ENCODE peak calls at places on chromosomes 16 and 17, in four cellular contexts. D, Q, Y and K are unnamed samples.

GRCh38 chr16:17082126-17082882 is 388.5 kb downstream of the XYLT1 start:
- DNase-seq in Q (no peak), D (peak; percentile 32), Y (peak; percentile 68), K (no peak)

GRCh38 chr17:17693253-17693954 is 12.1 kb downstream of the RAI1 start:
- DNase-seq in Q (peak; percentile 88), Y (no peak), D (no peak), K (no peak)

GRCh38 chr17:55177914-55178217 is 86.9 kb upstream of the HLF start:
- DNase-seq in D (no peak), Q (no peak), Y (no peak), K (no peak)

GRCh38 chr16:58299757-58300349 is 5.0 kb upstream of the PRSS54 start:
- DNase-seq in D (peak; percentile 50), Q (peak; percentile 26), Y (peak; percentile 38), K (no peak)

GRCh38 chr17:79461041-79461440 is 149.8 kb downstream of the RBFOX3 start:
- DNase-seq in Q (no peak), D (no peak), Y (no peak), K (no peak)

GRCh38 chr16:87062569-87063442 is 254.4 kb downstream of the C16orf95 start:
- DNase-seq in Y (no peak), Q (peak; percentile 49), D (peak; percentile 81), K (no peak)

GRCh38 chr17:78125976-78126894 is 2.3 kb downstream of the TMC6 start:
- DNase-seq in Y (no peak), Q (no peak), D (no peak), K (no peak)

GRCh38 chr16:13427943-13428342 is 492.0 kb upstream of the ERCC4 start:
- DNase-seq in Y (no peak), D (no peak), Q (no peak), K (no peak)

GRCh38 chr16:88045820-88046303 is 94.6 kb downstream of the BANP start:
- DNase-seq in D (no peak), Q (no peak), Y (no peak), K (peak; percentile 86)

GRCh38 chr16:70747703-70748631 is 53.0 kb downstream of the VAC14 start:
- DNase-seq in Y (no peak), Q (no peak), D (peak; percentile 55), K (no peak)

GRCh38 chr17:67421869-67422273 is 44.8 kb downstream of the PITPNC1 start:
- DNase-seq in Q (peak; percentile 39), Y (no peak), D (no peak), K (peak; percentile 61)

GRCh38 chr17:66248285-66248684 is 19.1 kb upstream of the APOH start:
- DNase-seq in D (no peak), Y (no peak), Q (no peak), K (no peak)

GRCh38 chr16:84436196-84436595 is 67.9 kb downstream of the ATP2C2 start:
- DNase-seq in Y (no peak), Q (no peak), D (no peak), K (no peak)

GRCh38 chr16:84434800-84435199 is 66.5 kb downstream of the ATP2C2 start:
- DNase-seq in Q (no peak), D (no peak), Y (no peak), K (no peak)

GRCh38 chr16:84443166-84443802 is 61.2 kb downstream of the MEAK7 start:
- DNase-seq in Y (no peak), Q (peak; percentile 34), D (no peak), K (no peak)

GRCh38 chr16:84442416-84443145 is 61.9 kb downstream of the MEAK7 start:
- DNase-seq in Q (no peak), D (no peak), Y (no peak), K (no peak)

DNA sequence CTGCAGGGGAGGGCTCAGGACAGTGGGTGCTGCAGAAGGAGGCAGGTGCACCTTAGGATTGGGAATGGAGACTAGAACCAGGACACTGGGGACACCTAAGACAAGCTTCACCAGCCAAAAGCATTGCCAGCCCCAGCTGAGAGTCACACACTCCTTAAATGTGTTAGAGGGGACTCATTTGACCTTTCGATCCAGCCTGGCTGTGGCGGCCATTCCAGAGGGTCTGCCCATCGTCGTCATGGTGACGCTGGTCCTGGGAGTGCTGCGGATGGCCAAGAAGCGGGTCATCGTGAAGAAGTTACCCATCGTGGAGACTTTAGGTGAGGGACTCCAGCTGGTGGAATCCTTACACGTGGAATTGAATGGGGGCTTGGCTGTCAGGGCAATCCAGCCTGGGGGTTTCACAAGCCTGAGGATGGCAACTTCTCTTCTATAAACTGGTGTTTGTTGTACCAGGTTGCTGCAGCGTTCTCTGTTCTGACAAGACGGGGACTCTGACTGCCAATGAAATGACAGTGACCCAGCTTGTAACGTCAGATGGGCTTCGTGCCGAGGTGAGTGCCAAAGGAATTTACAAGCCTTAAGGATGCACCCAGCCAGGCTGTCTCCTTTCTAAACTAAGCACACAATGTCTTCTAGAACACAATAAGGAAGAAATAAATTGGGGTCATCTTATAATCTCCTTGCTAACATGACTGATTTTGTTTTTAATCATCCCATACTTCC is 65.3 kb downstream of the MEAK7 start:
- DNase-seq in D (no peak), Y (no peak), Q (no peak), K (no peak)
- TF ChIP-seq BRCA1 in D (no peak), Y (no peak), Q (no peak), K (no peak)

GRCh38 chr17:40558300-40558584 is 7.0 kb downstream of the CCR7 start:
- DNase-seq in Y (no peak), D (no peak), Q (no peak), K (no peak)
- H3K4me1 ChIP-seq in Y (peaks cover 2% of the 10 kb centered on the region), D (peaks cover 45% of the 10 kb centered on the region), Q (peaks cover 78% of the 10 kb centered on the region), K (peaks cover 44% of the 10 kb centered on the region)

DNA sequence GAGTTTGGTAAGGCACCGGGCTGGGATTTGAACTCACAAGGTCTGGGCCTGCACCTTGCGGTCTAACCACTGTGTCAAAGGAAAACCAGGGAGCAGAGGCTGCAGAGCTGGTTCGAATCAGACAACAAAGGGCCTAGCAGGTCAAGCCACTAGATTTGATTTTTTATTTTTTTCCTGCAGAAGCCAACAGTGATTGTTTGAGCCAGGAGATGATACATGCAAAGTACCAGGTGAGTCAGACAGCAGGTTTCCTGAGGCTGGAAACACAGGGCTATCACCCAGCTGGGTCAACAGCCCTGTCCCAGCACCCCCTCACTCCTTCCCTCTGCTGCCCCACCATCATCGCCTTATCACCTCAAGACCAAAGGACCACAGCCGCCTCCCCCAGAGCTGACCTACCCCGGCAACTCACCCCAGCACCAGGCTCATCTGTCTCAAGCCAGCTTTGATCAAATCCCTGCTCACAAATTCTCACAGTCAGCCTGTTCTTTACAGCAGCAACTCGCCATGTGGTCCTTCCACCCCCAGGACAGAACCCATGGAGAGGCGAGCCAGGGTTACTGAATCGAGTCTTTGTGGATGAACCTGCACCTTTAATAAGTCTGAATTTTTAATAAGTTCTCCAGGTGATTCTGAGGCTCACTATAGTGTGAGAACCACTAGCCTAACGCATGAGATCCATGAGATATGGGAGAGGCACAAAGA is 13.0 kb upstream of the KRT19 start:
- DNase-seq in Y (no peak), Q (no peak), D (peak; percentile 63), K (no peak)
- TF ChIP-seq BRCA1 in Y (no peak), Q (no peak), D (no peak), K (no peak)

GRCh38 chr17:48565024-48565558 is 13.1 kb downstream of the HOXB4 start:
- DNase-seq in D (no peak), Q (no peak), Y (no peak), K (no peak)

GRCh38 chr17:48567646-48568354 is 10.3 kb downstream of the HOXB4 start:
- DNase-seq in D (no peak), Y (no peak), Q (no peak), K (no peak)

GRCh38 chr17:48568499-48569259 is 9.5 kb downstream of the HOXB4 start:
- DNase-seq in D (no peak), Q (no peak), Y (no peak), K (no peak)

GRCh38 chr17:48567209-48567608 is 10.9 kb downstream of the HOXB4 start:
- DNase-seq in Q (no peak), D (no peak), Y (no peak), K (no peak)

GRCh38 chr17:48566717-48567116 is 11.4 kb downstream of the HOXB4 start:
- DNase-seq in Q (no peak), Y (no peak), D (no peak), K (no peak)
- H3K4me1 ChIP-seq in Q (no peaks in the 10 kb centered on the region), Y (peaks cover 3% of the 10 kb centered on the region), D (peaks cover 30% of the 10 kb centered on the region), K (no peaks in the 10 kb centered on the region)

GRCh38 chr17:76872221-76872873 is 4.1 kb downstream of the MGAT5B start:
- DNase-seq in Q (no peak), Y (no peak), D (peak; percentile 28), K (no peak)
- TF ChIP-seq BRCA1 in Q (no peak), Y (no peak), D (no peak), K (no peak)

GRCh38 chr16:27402569-27402963 is 592 bp downstream of the IL21R start:
- DNase-seq in Q (no peak), Y (no peak), D (no peak), K (no peak)

GRCh38 chr16:27400751-27401620 is 988 bp upstream of the IL21R start:
- DNase-seq in Q (no peak), Y (no peak), D (no peak), K (no peak)

GRCh38 chr16:27402964-27403600 is 1.1 kb downstream of the IL21R start:
- DNase-seq in D (no peak), Q (no peak), Y (no peak), K (no peak)

GRCh38 chr16:27403601-27403992 is 1.6 kb downstream of the IL21R start:
- DNase-seq in D (no peak), Y (no peak), Q (no peak), K (no peak)

DNA sequence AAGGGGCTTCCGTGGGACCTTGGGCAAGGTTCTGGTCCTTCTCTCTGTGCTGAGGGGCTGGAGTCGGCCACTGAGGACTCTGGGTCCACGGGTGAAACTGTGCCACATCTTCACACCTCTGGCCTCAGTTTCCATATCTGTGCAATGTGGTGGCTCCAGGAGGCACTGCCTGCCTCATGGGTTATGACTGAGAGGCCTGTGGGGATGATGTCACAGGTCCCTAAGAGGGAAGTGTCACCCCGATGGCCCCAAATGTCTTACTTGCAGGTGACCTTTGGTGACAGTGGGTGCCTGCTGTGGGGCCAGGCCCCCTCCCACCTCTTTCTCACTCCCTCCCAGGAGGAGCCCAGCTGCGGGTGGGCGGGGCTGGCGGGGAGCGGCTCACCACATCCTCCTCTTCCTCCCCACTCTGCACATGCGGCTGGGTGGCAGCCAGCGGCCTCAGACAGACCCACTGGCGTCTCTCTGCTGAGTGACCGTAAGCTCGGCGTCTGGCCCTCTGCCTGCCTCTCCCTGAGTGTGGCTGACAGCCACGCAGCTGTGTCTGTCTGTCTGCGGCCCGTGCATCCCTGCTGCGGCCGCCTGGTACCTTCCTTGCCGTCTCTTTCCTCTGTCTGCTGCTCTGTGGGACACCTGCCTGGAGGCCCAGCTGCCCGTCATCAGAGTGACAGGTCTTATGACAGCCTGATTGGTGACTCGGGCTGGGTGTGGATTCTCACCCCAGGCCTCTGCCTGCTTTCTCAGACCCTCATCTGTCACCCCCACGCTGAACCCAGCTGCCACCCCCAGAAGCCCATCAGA is at the start of gene IL21R:
- DNase-seq in Q (no peak), D (peak; percentile 13), Y (no peak), K (peak; percentile 85)
- H3K4me1 ChIP-seq in Q (peaks cover 14% of the 10 kb centered on the region), D (peaks cover 7% of the 10 kb centered on the region), Y (peaks cover 5% of the 10 kb centered on the region), K (peaks cover 53% of the 10 kb centered on the region)